ENCODE peak calls at places on chromosome 12, in five cellular contexts. C is A673, P is HS-27A, U is ureter, E is NCI-H146. Y is an unnamed sample.

GRCh38 chr12:114481200-114481535 is 75.2 kb upstream of the TBX5 start:
- DNase-seq in C (no peak), P (no peak), E (no peak), U (no peak), Y (no peak)

GRCh38 chr12:60100852-60101251 is 505.0 kb downstream of the SLC16A7 start:
- DNase-seq in U (no peak), E (no peak), C (no peak), P (no peak), Y (peak; percentile 22)

GRCh38 chr12:131499160-131499863 is 211.6 kb upstream of the SFSWAP start:
- DNase-seq in E (no peak), C (no peak), U (no peak), P (no peak), Y (no peak)

GRCh38 chr12:91432755-91433154 is 250.1 kb upstream of the DCN start:
- DNase-seq in P (no peak), E (no peak), C (no peak), U (no peak), Y (no peak)

GRCh38 chr12:38204831-38205230 is 111.7 kb upstream of the ALG10B start:
- DNase-seq in E (no peak), C (no peak), P (no peak), U (no peak), Y (no peak)

GRCh38 chr12:83763425-83763824 is 1076.7 kb downstream of the TMTC2 start:
- DNase-seq in P (no peak), U (no peak), C (no peak), E (no peak), Y (peak; percentile 51)

GRCh38 chr12:51028126-51028810 is 2.1 kb upstream of the SLC11A2 start:
- DNase-seq in U (peak; percentile 57), C (peak; percentile 86), E (peak; percentile 61), P (no peak), Y (no peak)

GRCh38 chr12:64610092-64610659 is at the start of gene RASSF3:
- DNase-seq in C (peak; percentile 84), U (peak; percentile 71), P (no peak), E (peak; percentile 83), Y (no peak)

GRCh38 chr12:43126652-43127051 is 425.4 kb downstream of the ADAMTS20 start:
- DNase-seq in U (no peak), C (no peak), E (no peak), P (no peak), Y (no peak)

Y was measured in epithelial cell of prostate.